ENCODE peak calls at places on chromosome 6, in four cellular contexts. S is HepG2, E is PC-3, G is AG04450. N is an unnamed sample.

GRCh38 chr6:112680076-112680475 is 332.9 kb downstream of the RFPL4B start:
- DNase-seq in E (no peak), S (no peak), G (no peak), N (no peak)

GRCh38 chr6:14542670-14543366 is 425.2 kb downstream of the CD83 start:
- DNase-seq in S (no peak), E (peak), G (peak), N (no peak)

GRCh38 chr6:80132942-80133517 is 26.6 kb downstream of the BCKDHB start:
- DNase-seq in G (peak), S (peak), E (peak), N (no peak)

GRCh38 chr6:88304515-88304914 is 138.4 kb upstream of the CNR1 start:
- DNase-seq in G (no peak), S (no peak), E (no peak), N (no peak)

GRCh38 chr6:96700931-96701330 is 136.3 kb downstream of the GPR63 start:
- DNase-seq in G (no peak), S (no peak), E (no peak), N (no peak)

GRCh38 chr6:38095054-38095453 is 275.5 kb downstream of the ZFAND3 start:
- DNase-seq in G (peak), S (peak), E (peak), N (no peak)

GRCh38 chr6:89986650-89987074 is 92.4 kb downstream of the GJA10 start:
- DNase-seq in G (peak), E (peak), S (no peak), N (no peak)

GRCh38 chr6:50891290-50891689 is 72.6 kb downstream of the TFAP2B start:
- DNase-seq in S (no peak), E (no peak), G (no peak), N (no peak)

GRCh38 chr6:126761854-126762253 is 356.6 kb upstream of the RSPO3 start:
- DNase-seq in S (no peak), E (no peak), G (no peak), N (no peak)

GRCh38 chr6:158707120-158707519 is 57.3 kb downstream of the SYTL3 start:
- DNase-seq in S (no peak), E (peak), G (no peak), N (no peak)

GRCh38 chr6:30006170-30007131 is 54.6 kb upstream of the POLR1H start:
- DNase-seq in E (no peak), G (no peak), S (no peak), N (no peak)

GRCh38 chr6:154297711-154298110 is 58.9 kb downstream of the IPCEF1 start:
- DNase-seq in G (no peak), S (no peak), E (no peak), N (no peak)

GRCh38 chr6:114364295-114364694 is 21.5 kb upstream of the HS3ST5 start:
- DNase-seq in S (peak), E (peak), G (peak), N (no peak)

GRCh38 chr6:112931835-112932234 is 584.7 kb downstream of the RFPL4B start:
- DNase-seq in E (no peak), G (no peak), S (no peak), N (no peak)

GRCh38 chr6:46015119-46015968 is at the start of gene CLIC5:
- DNase-seq in S (no peak), G (no peak), E (no peak), N (no peak)

GRCh38 chr6:87700729-87701675 is 1.0 kb downstream of the AKIRIN2 start:
- DNase-seq in S (peak), E (peak), G (no peak), N (no peak)

GRCh38 chr6:166830185-166830890 is 126.0 kb downstream of the RNASET2 start:
- DNase-seq in S (no peak), E (no peak), G (no peak), N (no peak)

GRCh38 chr6:163402616-163403015 is 11.9 kb upstream of the QKI start:
- DNase-seq in S (no peak), G (no peak), E (no peak), N (no peak)

GRCh38 chr6:47741807-47742206 is 40.0 kb upstream of the OPN5 start:
- DNase-seq in E (peak), S (no peak), G (no peak), N (no peak)

GRCh38 chr6:15264902-15265761 is 19.3 kb downstream of the JARID2 start:
- DNase-seq in S (no peak), G (peak), E (no peak), N (peak)

GRCh38 chr6:56091159-56091869 is 156.1 kb downstream of the COL21A1 start:
- DNase-seq in G (peak), E (peak), S (peak), N (no peak)

DNA sequence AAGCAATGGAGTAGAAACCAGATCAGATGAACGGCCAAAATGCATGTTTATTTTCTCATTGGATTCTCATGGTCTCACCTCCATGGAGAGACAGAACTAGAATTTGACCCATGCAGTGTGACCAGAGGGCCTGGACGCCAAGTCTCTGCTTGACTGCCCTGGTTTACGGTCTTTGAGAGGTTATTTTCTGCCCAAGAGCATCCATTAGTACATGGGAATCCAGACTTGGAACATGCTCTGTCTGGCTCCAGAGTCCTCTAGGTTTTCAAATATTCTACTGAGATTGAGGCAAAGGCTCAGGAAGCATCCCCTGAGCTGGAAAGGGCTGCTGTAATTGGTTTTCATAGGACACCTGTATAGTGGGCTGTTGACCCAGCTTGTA is 45.4 kb upstream of the UST start:
- DNase-seq in S (no peak), E (no peak), G (no peak), N (no peak)
- H3K27ac ChIP-seq in S (no peak), E (no peak), G (no peak), N (peak)

GRCh38 chr6:36850001-36850400 is 10.8 kb upstream of the CPNE5 start:
- DNase-seq in E (no peak), S (no peak), G (no peak), N (no peak)
- H3K27ac ChIP-seq in E (no peak), S (no peak), G (no peak), N (no peak)

DNA sequence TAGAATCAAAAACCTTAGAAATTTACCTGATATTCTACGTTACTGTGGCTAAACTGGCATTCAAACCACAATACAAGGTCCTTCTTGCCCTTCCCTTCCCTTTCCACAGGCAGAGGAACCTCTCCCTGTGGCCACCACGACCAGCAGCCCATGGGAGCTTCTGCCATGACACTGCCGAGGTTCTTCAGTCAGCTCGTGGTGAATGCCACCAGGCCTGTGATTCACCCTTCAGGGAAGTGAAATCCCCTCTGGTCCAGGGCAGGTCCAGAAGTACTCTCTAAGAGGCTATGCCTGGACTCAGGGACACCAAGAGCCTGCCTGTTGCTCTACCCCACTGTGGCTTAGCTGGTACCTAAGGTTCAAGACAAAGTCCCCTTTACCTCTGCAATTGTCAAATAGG is 123.0 kb downstream of the HTR1B start:
- DNase-seq in E (no peak), G (no peak), S (no peak), N (no peak)
- H3K27ac ChIP-seq in E (no peak), G (no peak), S (no peak), N (no peak)

DNA sequence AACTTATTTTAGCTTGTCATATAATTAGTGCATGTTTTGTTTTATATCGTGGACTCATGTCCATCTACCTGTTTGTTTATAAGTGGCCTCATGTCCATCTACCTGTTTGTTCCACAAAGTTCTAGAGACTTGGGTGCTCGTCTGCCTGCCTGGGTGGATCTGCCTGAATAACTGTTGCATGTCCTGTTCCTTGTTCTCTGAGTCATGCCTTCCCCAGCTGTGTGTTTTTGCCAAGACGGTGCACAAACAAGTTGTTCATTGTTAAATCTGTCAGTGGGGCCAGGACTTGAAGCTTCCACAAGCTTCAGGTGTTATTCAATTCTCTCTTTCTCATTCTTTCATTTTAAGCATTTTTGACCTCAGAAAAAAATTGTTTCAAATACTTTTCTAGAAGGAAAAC is 358.0 kb upstream of the CITED2 start:
- DNase-seq in E (peak), G (no peak), S (no peak), N (no peak)
- H3K27ac ChIP-seq in E (no peak), G (no peak), S (no peak), N (no peak)

GRCh38 chr6:41027251-41027650 is 11.8 kb downstream of the UNC5CL start:
- DNase-seq in G (no peak), E (peak), S (no peak), N (no peak)
- H3K27ac ChIP-seq in G (no peak), E (no peak), S (no peak), N (no peak)

GRCh38 chr6:136523196-136523595 is 27.0 kb downstream of the MAP7 start:
- DNase-seq in G (no peak), E (no peak), S (no peak), N (no peak)

GRCh38 chr6:136521891-136522290 is 28.3 kb downstream of the MAP7 start:
- DNase-seq in S (no peak), G (no peak), E (no peak), N (no peak)

GRCh38 chr6:136522636-136523035 is 27.6 kb downstream of the MAP7 start:
- DNase-seq in E (no peak), G (no peak), S (no peak), N (no peak)

GRCh38 chr6:136521430-136521829 is 28.8 kb downstream of the MAP7 start:
- DNase-seq in G (no peak), E (no peak), S (no peak), N (no peak)

GRCh38 chr6:136520520-136520919 is 29.7 kb downstream of the MAP7 start:
- DNase-seq in S (no peak), G (no peak), E (no peak), N (no peak)
- H3K27ac ChIP-seq in S (no peak), G (no peak), E (no peak), N (peak)

GRCh38 chr6:43476744-43477143 is 626 bp upstream of the TJAP1 start:
- DNase-seq in G (no peak), S (no peak), E (no peak), N (no peak)
- H3K27ac ChIP-seq in G (no peak), S (no peak), E (no peak), N (peak)

GRCh38 chr6:35489066-35489465 is 7.8 kb downstream of the TEAD3 start:
- DNase-seq in G (no peak), E (no peak), S (no peak), N (no peak)

GRCh38 chr6:35489995-35490791 is 6.7 kb downstream of the TEAD3 start:
- DNase-seq in E (no peak), G (peak), S (no peak), N (peak)

GRCh38 chr6:35487653-35488516 is 9.0 kb downstream of the TEAD3 start:
- DNase-seq in G (no peak), E (peak), S (no peak), N (no peak)

GRCh38 chr6:35486005-35486925 is 10.6 kb downstream of the TEAD3 start:
- DNase-seq in G (no peak), E (peak), S (no peak), N (no peak)

GRCh38 chr6:35488517-35488862 is 8.4 kb downstream of the TEAD3 start:
- DNase-seq in S (no peak), E (no peak), G (no peak), N (no peak)
- H3K27ac ChIP-seq in S (no peak), E (peak), G (peak), N (no peak)

GRCh38 chr6:43428874-43429273 is 1.5 kb downstream of the ABCC10 start:
- DNase-seq in G (no peak), E (no peak), S (no peak), N (no peak)
- H3K27ac ChIP-seq in G (no peak), E (no peak), S (no peak), N (no peak)